ENCODE peak calls at places on chromosomes 11 and 22, in ten cellular contexts. C, I, V, U, E, Y, O, B, T and J are unnamed samples.

GRCh38 chr22:23782649-23783048 is 4.1 kb upstream of the SMARCB1 start:
- DNase-seq in C (no peak), I (no peak), V (no peak), U (no peak), E (no peak), Y (no peak), O (no peak), B (no peak), T (no peak), J (no peak)

GRCh38 chr11:62604460-62605130 is 2.9 kb upstream of the MTA2 start:
- DNase-seq in C (no peak), I (no peak), V (no peak), U (no peak), E (no peak), Y (no peak), O (no peak), B (no peak), T (no peak), J (no peak)

GRCh38 chr11:78079232-78080083 is at the start of gene NDUFC2:
- DNase-seq in C (peak), I (peak), V (peak), U (peak), E (peak), Y (peak), O (peak), B (peak), T (peak), J (peak)

GRCh38 chr11:46348986-46349401 is 1.7 kb downstream of the DGKZ start:
- DNase-seq in C (peak), I (no peak), V (peak), U (no peak), E (no peak), Y (no peak), O (no peak), B (no peak), T (no peak), J (no peak)

GRCh38 chr22:37623075-37624016 is 14.7 kb downstream of the GGA1 start:
- DNase-seq in C (peak), I (peak), V (peak), U (peak), E (peak), Y (no peak), O (no peak), B (peak), T (no peak), J (peak)

GRCh38 chr11:71488086-71488967 is 35.3 kb downstream of the NADSYN1 start:
- DNase-seq in C (no peak), I (no peak), V (no peak), U (no peak), E (no peak), Y (no peak), O (peak), B (peak), T (peak), J (peak)

GRCh38 chr11:15783619-15784018 is 572.7 kb downstream of the SOX6 start:
- DNase-seq in C (no peak), I (no peak), V (no peak), U (no peak), E (no peak), Y (no peak), O (no peak), B (no peak), T (peak), J (no peak)

GRCh38 chr11:95584589-95584988 is 205.0 kb downstream of the FAM76B start:
- DNase-seq in C (no peak), I (no peak), V (peak), U (no peak), E (no peak), Y (no peak), O (no peak), B (no peak), T (no peak), J (no peak)

GRCh38 chr11:10480026-10480425 is 25.0 kb downstream of the AMPD3 start:
- DNase-seq in C (no peak), I (no peak), V (no peak), U (no peak), E (no peak), Y (no peak), O (peak), B (no peak), T (no peak), J (no peak)

GRCh38 chr11:106937113-106937512 is 81.2 kb downstream of the GUCY1A2 start:
- DNase-seq in C (no peak), I (no peak), V (no peak), U (no peak), E (no peak), Y (no peak), O (no peak), B (no peak), T (no peak), J (no peak)

GRCh38 chr11:31059529-31059928 is 310.0 kb downstream of the DCDC1 start:
- DNase-seq in C (no peak), I (no peak), V (no peak), U (no peak), E (no peak), Y (no peak), O (no peak), B (no peak), T (no peak), J (no peak)

GRCh38 chr11:37230865-37231264 is 632.8 kb upstream of the RAG2 start:
- DNase-seq in C (no peak), I (no peak), V (no peak), U (no peak), E (no peak), Y (no peak), O (no peak), B (no peak), T (no peak), J (no peak)

GRCh38 chr11:100746448-100746847 is 59.4 kb downstream of the ARHGAP42 start:
- DNase-seq in C (no peak), I (no peak), V (no peak), U (no peak), E (no peak), Y (no peak), O (no peak), B (no peak), T (no peak), J (no peak)

GRCh38 chr11:28621648-28622215 is 513.5 kb downstream of the METTL15 start:
- DNase-seq in C (no peak), I (no peak), V (no peak), U (no peak), E (no peak), Y (no peak), O (no peak), B (peak), T (no peak), J (peak)

GRCh38 chr11:11472096-11472495 is 119.0 kb upstream of the CSNK2A3 start:
- DNase-seq in C (no peak), I (no peak), V (no peak), U (no peak), E (no peak), Y (no peak), O (no peak), B (no peak), T (no peak), J (no peak)

GRCh38 chr11:1177771-1178090 is 20.0 kb downstream of the MUC5AC start:
- DNase-seq in C (no peak), I (no peak), V (no peak), U (no peak), E (no peak), Y (no peak), O (no peak), B (no peak), T (no peak), J (no peak)

GRCh38 chr22:29816128-29816527 is 21.9 kb downstream of the ASCC2 start:
- DNase-seq in C (no peak), I (no peak), V (no peak), U (no peak), E (no peak), Y (no peak), O (no peak), B (no peak), T (peak), J (no peak)

GRCh38 chr22:49094151-49094550 is 733.5 kb downstream of the BRD1 start:
- DNase-seq in C (no peak), I (no peak), V (no peak), U (no peak), E (no peak), Y (no peak), O (no peak), B (no peak), T (no peak), J (no peak)

GRCh38 chr11:16840951-16841350 is 102.5 kb downstream of the C11orf58 start:
- DNase-seq in C (no peak), I (no peak), V (no peak), U (no peak), E (no peak), Y (no peak), O (no peak), B (peak), T (no peak), J (no peak)

GRCh38 chr11:8033791-8034585 is 46.9 kb downstream of the EIF3F start:
- DNase-seq in C (no peak), I (no peak), V (no peak), U (no peak), E (no peak), Y (no peak), O (no peak), B (no peak), T (no peak), J (no peak)

GRCh38 chr11:14924291-14924690 is 32.3 kb upstream of the CYP2R1 start:
- DNase-seq in C (no peak), I (no peak), V (peak), U (no peak), E (no peak), Y (no peak), O (no peak), B (no peak), T (no peak), J (no peak)

GRCh38 chr11:89436071-89436470 is 55.1 kb downstream of the NOX4 start:
- DNase-seq in C (no peak), I (no peak), V (no peak), U (no peak), E (no peak), Y (no peak), O (no peak), B (peak), T (peak), J (no peak)

GRCh38 chr22:36384766-36385400 is 2.9 kb downstream of the MYH9 start:
- DNase-seq in C (no peak), I (no peak), V (peak), U (no peak), E (no peak), Y (no peak), O (no peak), B (peak), T (no peak), J (peak)

GRCh38 chr11:112734207-112734606 is 227.0 kb upstream of the NCAM1 start:
- DNase-seq in C (no peak), I (no peak), V (no peak), U (no peak), E (no peak), Y (no peak), O (no peak), B (peak), T (peak), J (no peak)

GRCh38 chr11:106959800-106960199 is 58.5 kb downstream of the GUCY1A2 start:
- DNase-seq in C (no peak), I (no peak), V (no peak), U (no peak), E (no peak), Y (no peak), O (no peak), B (no peak), T (no peak), J (no peak)

GRCh38 chr22:50019316-50019715 is 6.8 kb upstream of the IL17REL start:
- DNase-seq in C (no peak), I (no peak), V (no peak), U (no peak), E (no peak), Y (no peak), O (no peak), B (no peak), T (no peak), J (no peak)

GRCh38 chr22:25057013-25057881 is 104.7 kb downstream of the KIAA1671 start:
- DNase-seq in C (peak), I (peak), V (peak), U (peak), E (peak), Y (no peak), O (peak), B (peak), T (peak), J (peak)

GRCh38 chr11:123116486-123116885 is 54.5 kb upstream of the HSPA8 start:
- DNase-seq in C (no peak), I (no peak), V (no peak), U (no peak), E (no peak), Y (no peak), O (no peak), B (no peak), T (no peak), J (no peak)

GRCh38 chr11:47136327-47136726 is 40.4 kb downstream of the ARFGAP2 start:
- DNase-seq in C (no peak), I (no peak), V (no peak), U (no peak), E (no peak), Y (no peak), O (no peak), B (no peak), T (no peak), J (no peak)

GRCh38 chr11:65112226-65112550 is 516 bp downstream of the TM7SF2 start:
- DNase-seq in C (no peak), I (no peak), V (no peak), U (no peak), E (peak), Y (no peak), O (no peak), B (no peak), T (no peak), J (no peak)

GRCh38 chr11:116579857-116580727 is 192.7 kb downstream of the BUD13 start:
- DNase-seq in C (no peak), I (peak), V (no peak), U (no peak), E (no peak), Y (no peak), O (no peak), B (no peak), T (no peak), J (no peak)

GRCh38 chr11:70769106-70769505 is 370.8 kb downstream of the CTTN start:
- DNase-seq in C (no peak), I (no peak), V (no peak), U (no peak), E (no peak), Y (no peak), O (no peak), B (no peak), T (no peak), J (no peak)

GRCh38 chr22:35451602-35452001 is 51.7 kb downstream of the MCM5 start:
- DNase-seq in C (no peak), I (no peak), V (no peak), U (no peak), E (no peak), Y (no peak), O (no peak), B (no peak), T (no peak), J (no peak)

GRCh38 chr11:120335596-120335927 is 651 bp upstream of the ARHGEF12 start:
- DNase-seq in C (no peak), I (peak), V (peak), U (no peak), E (peak), Y (no peak), O (no peak), B (no peak), T (no peak), J (no peak)

GRCh38 chr11:36501236-36501635 is 8.8 kb downstream of the TRAF6 start:
- DNase-seq in C (no peak), I (no peak), V (no peak), U (no peak), E (no peak), Y (no peak), O (no peak), B (no peak), T (no peak), J (no peak)

GRCh38 chr11:2741377-2742131 is 41.8 kb upstream of the KCNQ1OT1 start:
- DNase-seq in C (no peak), I (no peak), V (no peak), U (no peak), E (no peak), Y (no peak), O (no peak), B (peak), T (peak), J (peak)

GRCh38 chr11:65470433-65470832 is 28.4 kb upstream of the MALAT1 start:
- DNase-seq in C (no peak), I (no peak), V (no peak), U (no peak), E (no peak), Y (no peak), O (no peak), B (no peak), T (no peak), J (no peak)